ENCODE peak calls at places on chromosome 19, in seven cellular contexts. P is A549, V is NB4, H is HCT116, Q is K562, I is endothelial cell of umbilical vein, R is SK-N-SH. E is an unnamed sample.

GRCh38 chr19:29988351-29988750 is 46.3 kb downstream of the URI1 start:
- DNase-seq in P (no peak), V (no peak), H (no peak), Q (peak; percentile 82), I (no peak), R (no peak), E (peak; percentile 51)

GRCh38 chr19:4715529-4716221 is 8.0 kb downstream of the DPP9 start:
- DNase-seq in P (no peak), V (no peak), H (no peak), Q (no peak), I (no peak), R (peak; percentile 15), E (no peak)

GRCh38 chr19:45745606-45746005 is 12.4 kb downstream of the MEIOSIN start:
- DNase-seq in P (no peak), V (no peak), H (no peak), Q (no peak), I (no peak), R (no peak), E (no peak)

GRCh38 chr19:5935473-5936307 is 21.6 kb downstream of the CAPS start:
- DNase-seq in P (no peak), V (no peak), H (no peak), Q (no peak), I (no peak), R (peak; percentile 74), E (no peak)

GRCh38 chr19:41359741-41360140 is 4.2 kb downstream of the B9D2 start:
- DNase-seq in P (no peak), V (no peak), H (no peak), Q (no peak), I (no peak), R (no peak), E (no peak)

GRCh38 chr19:35719402-35720162 is 1.8 kb downstream of the KMT2B start:
- DNase-seq in P (no peak), V (no peak), H (no peak), Q (no peak), I (no peak), R (no peak), E (no peak)

GRCh38 chr19:39637891-39638290 is 17.8 kb upstream of the LGALS16 start:
- DNase-seq in P (no peak), V (no peak), H (no peak), Q (no peak), I (no peak), R (no peak), E (no peak)

GRCh38 chr19:47157455-47158321 is 27.1 kb downstream of the SAE1 start:
- DNase-seq in P (no peak), V (peak; percentile 91), H (no peak), Q (peak; percentile 15), I (peak; percentile 90), R (no peak), E (peak; percentile 72)

GRCh38 chr19:495440-496332 is 600 bp upstream of the MADCAM1 start:
- DNase-seq in P (peak; percentile 49), V (peak; percentile 54), H (no peak), Q (peak; percentile 66), I (peak; percentile 33), R (peak; percentile 84), E (peak; percentile 82)

GRCh38 chr19:11380653-11381534 is 3.2 kb downstream of the EPOR start:
- DNase-seq in P (peak; percentile 98), V (peak; percentile 97), H (peak; percentile 97), Q (peak; percentile 61), I (peak; percentile 95), R (peak; percentile 95), E (peak; percentile 98)

GRCh38 chr19:47676811-47677210 is 36.4 kb upstream of the EHD2 start:
- DNase-seq in P (no peak), V (no peak), H (no peak), Q (no peak), I (no peak), R (no peak), E (no peak)

GRCh38 chr19:1906985-1907562 is 1.9 kb downstream of the ADAT3 start:
- DNase-seq in P (no peak), V (no peak), H (no peak), Q (no peak), I (no peak), R (no peak), E (no peak)

GRCh38 chr19:1905863-1906375 is 720 bp downstream of the ADAT3 start:
- DNase-seq in P (no peak), V (no peak), H (no peak), Q (no peak), I (no peak), R (no peak), E (no peak)

GRCh38 chr19:1910169-1910568 is 5.0 kb downstream of the ADAT3 start:
- DNase-seq in P (no peak), V (no peak), H (no peak), Q (no peak), I (no peak), R (peak; percentile 90), E (no peak)

GRCh38 chr19:1908364-1908678 is 3.1 kb downstream of the ADAT3 start:
- DNase-seq in P (no peak), V (no peak), H (no peak), Q (no peak), I (no peak), R (no peak), E (no peak)

GRCh38 chr19:1907563-1908363 is 2.6 kb downstream of the ADAT3 start:
- DNase-seq in P (no peak), V (no peak), H (no peak), Q (peak; percentile 56), I (no peak), R (no peak), E (no peak)
- TF ChIP-seq MAX in P (no peak), V (no peak), H (no peak), Q (no peak), I (no peak), R (no peak), E (no peak)

GRCh38 chr19:50924576-50924975 is 13.4 kb upstream of the KLK4 start:
- DNase-seq in P (no peak), V (no peak), H (no peak), Q (no peak), I (no peak), R (no peak), E (no peak)

GRCh38 chr19:50928841-50929240 is 17.6 kb upstream of the KLK4 start:
- DNase-seq in P (no peak), V (no peak), H (no peak), Q (no peak), I (no peak), R (no peak), E (no peak)

GRCh38 chr19:50922316-50922853 is 11.2 kb upstream of the KLK4 start:
- DNase-seq in P (peak; percentile 91), V (peak; percentile 81), H (peak; percentile 84), Q (peak; percentile 84), I (peak; percentile 65), R (peak; percentile 85), E (peak; percentile 87)

GRCh38 chr19:50926144-50926543 is 14.9 kb upstream of the KLK4 start:
- DNase-seq in P (no peak), V (no peak), H (no peak), Q (no peak), I (no peak), R (no peak), E (no peak)

GRCh38 chr19:50925734-50926133 is 14.5 kb upstream of the KLK4 start:
- DNase-seq in P (no peak), V (no peak), H (no peak), Q (no peak), I (no peak), R (no peak), E (no peak)
- TF ChIP-seq MAX in P (no peak), V (no peak), H (no peak), Q (no peak), I (no peak), R (no peak), E (no peak)

DNA sequence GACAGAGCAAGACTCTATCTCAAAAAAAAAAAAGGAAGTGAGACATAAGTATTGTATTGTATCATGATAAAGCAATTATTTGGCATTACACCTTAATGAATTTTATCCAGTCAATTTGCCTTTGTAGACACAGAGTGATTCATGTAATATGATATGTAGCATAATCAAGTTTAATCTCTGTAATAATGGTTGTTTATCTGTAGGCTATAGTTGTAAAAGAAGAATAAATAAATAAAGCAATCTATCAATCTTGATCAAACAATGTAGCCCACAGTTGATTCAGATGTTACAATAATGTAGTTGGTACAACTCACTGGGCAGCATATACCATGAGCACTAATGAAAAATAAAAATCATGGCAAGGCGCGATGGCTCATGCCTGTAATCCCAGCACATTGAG is 28.5 kb upstream of the CEACAM20 start:
- DNase-seq in P (no peak), V (no peak), H (no peak), Q (no peak), I (no peak), R (no peak), E (no peak)
- TF ChIP-seq MAX in P (no peak), V (no peak), H (no peak), Q (no peak), I (no peak), R (no peak), E (no peak)

GRCh38 chr19:14477417-14478112 is 2.4 kb upstream of the PTGER1 start:
- DNase-seq in P (no peak), V (no peak), H (no peak), Q (no peak), I (no peak), R (peak; percentile 74), E (no peak)

GRCh38 chr19:14476307-14476662 is 1.1 kb upstream of the PTGER1 start:
- DNase-seq in P (no peak), V (no peak), H (no peak), Q (no peak), I (no peak), R (no peak), E (no peak)

GRCh38 chr19:14479309-14479984 is 4.3 kb upstream of the PTGER1 start:
- DNase-seq in P (no peak), V (no peak), H (no peak), Q (no peak), I (no peak), R (no peak), E (no peak)

GRCh38 chr19:14476663-14477401 is 1.7 kb upstream of the PTGER1 start:
- DNase-seq in P (peak; percentile 65), V (peak; percentile 77), H (peak; percentile 48), Q (peak; percentile 61), I (no peak), R (peak; percentile 36), E (no peak)

DNA sequence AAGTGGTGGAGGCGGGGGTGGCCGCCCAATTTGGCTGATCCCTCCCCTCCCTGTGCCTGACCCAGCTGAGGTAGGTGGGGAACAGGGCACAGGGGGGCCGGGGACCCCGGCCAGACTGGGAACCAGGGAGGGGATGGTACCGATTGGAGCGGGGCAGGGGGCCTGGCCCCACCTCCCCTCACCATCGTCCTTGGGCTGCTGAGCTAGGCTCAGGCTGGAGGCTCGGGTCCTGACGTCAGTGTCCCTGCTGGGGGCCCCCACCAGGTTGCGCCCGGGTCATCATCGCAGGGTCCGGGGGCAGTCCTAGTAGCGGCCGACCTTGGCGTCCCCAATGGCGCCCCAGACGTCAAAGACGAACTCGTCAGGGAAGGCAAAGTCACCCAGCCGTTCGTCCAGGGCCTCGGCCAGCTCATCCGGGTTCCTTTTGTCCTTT is 3.0 kb upstream of the PTGER1 start:
- DNase-seq in P (no peak), V (no peak), H (no peak), Q (no peak), I (no peak), R (peak; percentile 35), E (no peak)
- TF ChIP-seq MAX in P (no peak), V (no peak), H (no peak), Q (no peak), I (no peak), R (no peak), E (no peak)

DNA sequence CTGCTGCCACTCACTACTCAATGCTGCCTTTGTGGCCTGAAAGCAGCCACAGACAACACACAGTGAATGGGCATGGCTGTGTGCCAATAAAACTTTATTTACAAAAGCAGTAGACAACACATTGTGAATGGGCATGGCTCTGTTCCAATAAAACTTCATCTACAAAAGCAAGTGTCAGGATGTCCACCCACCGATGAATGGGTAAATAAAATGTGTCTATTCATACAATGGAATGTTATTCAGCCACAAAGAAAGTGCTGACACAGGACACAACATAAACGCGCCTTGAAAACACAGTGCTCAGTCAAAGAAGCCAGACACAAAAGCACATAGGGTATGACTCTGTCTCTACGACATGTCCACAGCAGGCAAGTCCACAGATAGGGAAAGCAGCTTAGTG is 20.1 kb downstream of the ZSCAN5A start:
- DNase-seq in P (no peak), V (no peak), H (no peak), Q (no peak), I (no peak), R (no peak), E (no peak)
- TF ChIP-seq MAX in P (no peak), V (no peak), H (no peak), Q (no peak), I (no peak), R (no peak), E (no peak)